ENCODE peak calls at places on chromosome 6, in six cellular contexts. I, D, U, B, K and F are unnamed samples.

GRCh38 chr6:53696351-53696750 is 30.8 kb upstream of the KLHL31 start:
- DNase-seq in I (no peak), D (no peak), U (no peak), B (no peak), K (no peak), F (no peak)

GRCh38 chr6:154432533-154433476 is 76.2 kb upstream of the IPCEF1 start:
- DNase-seq in I (no peak), D (no peak), U (no peak), B (no peak), K (peak), F (no peak)

GRCh38 chr6:116444991-116445566 is 16.1 kb upstream of the CALHM6 start:
- DNase-seq in I (no peak), D (no peak), U (no peak), B (no peak), K (no peak), F (no peak)

GRCh38 chr6:12331951-12332749 is 42.0 kb downstream of the EDN1 start:
- DNase-seq in I (no peak), D (no peak), U (no peak), B (no peak), K (no peak), F (no peak)

GRCh38 chr6:53484409-53485280 is 60.3 kb downstream of the GCLC start:
- DNase-seq in I (peak), D (peak), U (peak), B (no peak), K (peak), F (peak)

GRCh38 chr6:7401103-7401502 is 11.5 kb downstream of the RIOK1 start:
- DNase-seq in I (no peak), D (no peak), U (peak), B (no peak), K (peak), F (no peak)

GRCh38 chr6:45574885-45575284 is 197.2 kb upstream of the SUPT3H start:
- DNase-seq in I (no peak), D (no peak), U (no peak), B (no peak), K (no peak), F (no peak)

GRCh38 chr6:107386340-107386739 is 73.0 kb downstream of the PDSS2 start:
- DNase-seq in I (no peak), D (no peak), U (no peak), B (no peak), K (peak), F (no peak)

GRCh38 chr6:8219352-8219943 is 117.1 kb upstream of the EEF1E1 start:
- DNase-seq in I (no peak), D (peak), U (peak), B (no peak), K (peak), F (peak)

GRCh38 chr6:156336096-156336495 is 441.1 kb upstream of the ARID1B start:
- DNase-seq in I (no peak), D (no peak), U (no peak), B (no peak), K (no peak), F (no peak)

GRCh38 chr6:33856655-33857054 is 52.9 kb upstream of the MLN start:
- DNase-seq in I (no peak), D (peak), U (no peak), B (no peak), K (no peak), F (peak)

GRCh38 chr6:95431637-95432228 is 145.6 kb upstream of the MANEA start:
- DNase-seq in I (no peak), D (peak), U (peak), B (no peak), K (peak), F (no peak)

GRCh38 chr6:38567436-38567835 is 72.3 kb downstream of the BTBD9 start:
- DNase-seq in I (peak), D (no peak), U (peak), B (peak), K (peak), F (no peak)

GRCh38 chr6:63368347-63368746 is 48.6 kb upstream of the LGSN start:
- DNase-seq in I (no peak), D (no peak), U (no peak), B (no peak), K (no peak), F (no peak)

GRCh38 chr6:82521369-82521768 is 157.8 kb downstream of the TPBG start:
- DNase-seq in I (no peak), D (no peak), U (no peak), B (no peak), K (no peak), F (no peak)

GRCh38 chr6:167141667-167142432 is 15.9 kb downstream of the GPR31 start:
- DNase-seq in I (peak), D (no peak), U (peak), B (peak), K (no peak), F (peak)

GRCh38 chr6:43776799-43777776 is 7.1 kb downstream of the VEGFA start:
- DNase-seq in I (no peak), D (no peak), U (no peak), B (no peak), K (no peak), F (no peak)

GRCh38 chr6:91242614-91242949 is 655.7 kb upstream of the MAP3K7 start:
- DNase-seq in I (no peak), D (no peak), U (no peak), B (no peak), K (no peak), F (no peak)

GRCh38 chr6:104789770-104790190 is 69.9 kb downstream of the HACE1 start:
- DNase-seq in I (no peak), D (no peak), U (peak), B (no peak), K (peak), F (peak)
- H3K27ac ChIP-seq in I (no peak), D (no peak), U (no peak), B (no peak), K (peak), F (no peak)

DNA sequence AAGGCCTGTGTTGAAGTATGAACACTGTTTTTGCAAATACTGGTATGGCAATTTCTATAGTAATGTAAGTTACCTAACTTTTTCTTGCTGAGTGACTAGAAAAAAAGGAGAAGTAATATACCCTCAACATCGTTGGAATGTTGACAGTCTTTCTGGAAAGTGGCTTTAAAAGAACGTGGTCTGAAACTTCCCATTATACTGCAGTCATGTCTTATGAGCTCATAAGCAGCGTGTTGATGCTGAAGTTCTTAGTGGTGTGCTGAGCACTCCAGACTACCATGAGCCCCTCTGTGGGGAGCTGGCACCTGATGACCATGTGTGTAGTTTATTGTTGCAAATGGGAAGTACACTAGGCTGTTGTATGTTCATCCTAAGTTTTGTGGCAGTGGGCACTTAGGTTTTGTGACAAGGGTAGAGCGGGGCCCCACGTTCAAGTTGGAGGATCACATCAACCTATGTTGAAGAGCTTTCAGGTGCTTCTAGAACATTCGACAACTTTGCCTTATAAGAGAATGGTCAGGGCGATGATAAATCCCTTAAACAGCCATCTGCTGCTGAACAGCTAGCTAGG is 120.6 kb downstream of the ARMC2 start:
- DNase-seq in I (no peak), D (no peak), U (no peak), B (no peak), K (no peak), F (no peak)
- H3K27ac ChIP-seq in I (peak), D (no peak), U (no peak), B (peak), K (no peak), F (no peak)

GRCh38 chr6:112036088-112036637 is 17.7 kb upstream of the CCN6 start:
- DNase-seq in I (no peak), D (no peak), U (no peak), B (no peak), K (no peak), F (no peak)
- H3K27ac ChIP-seq in I (peak), D (no peak), U (no peak), B (peak), K (no peak), F (no peak)

GRCh38 chr6:15501806-15502450 is 160.9 kb downstream of the DTNBP1 start:
- DNase-seq in I (peak), D (no peak), U (no peak), B (peak), K (peak), F (no peak)
- H3K27ac ChIP-seq in I (peak), D (no peak), U (peak), B (peak), K (no peak), F (no peak)

GRCh38 chr6:54879188-54879985 is 32.8 kb downstream of the FAM83B start:
- DNase-seq in I (no peak), D (no peak), U (peak), B (no peak), K (no peak), F (no peak)
- H3K27ac ChIP-seq in I (no peak), D (no peak), U (no peak), B (no peak), K (no peak), F (no peak)

DNA sequence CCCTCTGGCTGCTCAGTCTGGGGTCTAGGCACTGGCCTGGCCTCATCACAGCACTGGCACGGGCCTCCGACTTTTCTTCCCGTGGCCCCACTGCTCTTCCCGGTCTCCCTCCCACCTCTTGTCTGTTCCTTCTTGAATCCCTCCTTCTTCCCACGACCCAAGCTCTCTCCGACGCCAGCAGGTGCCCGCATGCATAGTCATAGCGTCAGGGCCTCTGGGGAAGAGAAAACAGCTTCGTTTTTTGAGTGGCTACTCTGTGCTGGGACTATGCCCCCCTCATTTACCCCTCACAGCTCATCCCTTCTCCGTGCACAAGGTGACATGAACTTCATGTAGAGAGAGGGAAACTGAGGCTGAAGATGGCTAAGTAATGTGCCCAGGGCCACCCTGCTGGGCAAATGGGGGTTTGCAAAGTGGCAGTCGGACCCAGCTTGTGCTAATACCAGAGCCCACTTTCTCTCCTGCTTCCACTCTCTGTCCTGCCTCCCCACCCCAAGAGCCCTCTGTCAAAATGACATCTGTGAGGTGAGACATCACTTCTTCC is 59.2 kb downstream of the SYNJ2 start:
- DNase-seq in I (no peak), D (no peak), U (no peak), B (peak), K (peak), F (no peak)
- H3K27ac ChIP-seq in I (peak), D (no peak), U (peak), B (peak), K (peak), F (no peak)

GRCh38 chr6:87407531-87407895 is 259 bp upstream of the CFAP206 start:
- DNase-seq in I (peak), D (no peak), U (no peak), B (no peak), K (peak), F (peak)
- H3K27ac ChIP-seq in I (peak), D (peak), U (peak), B (peak), K (peak), F (peak)

GRCh38 chr6:90157441-90157840 is 139.2 kb downstream of the BACH2 start:
- DNase-seq in I (no peak), D (no peak), U (no peak), B (no peak), K (no peak), F (no peak)

GRCh38 chr6:90159452-90159851 is 137.2 kb downstream of the BACH2 start:
- DNase-seq in I (no peak), D (no peak), U (no peak), B (no peak), K (no peak), F (no peak)

GRCh38 chr6:90162648-90163409 is 133.8 kb downstream of the BACH2 start:
- DNase-seq in I (no peak), D (no peak), U (no peak), B (no peak), K (no peak), F (no peak)

GRCh38 chr6:90158945-90159344 is 137.7 kb downstream of the BACH2 start:
- DNase-seq in I (no peak), D (no peak), U (no peak), B (no peak), K (no peak), F (no peak)

DNA sequence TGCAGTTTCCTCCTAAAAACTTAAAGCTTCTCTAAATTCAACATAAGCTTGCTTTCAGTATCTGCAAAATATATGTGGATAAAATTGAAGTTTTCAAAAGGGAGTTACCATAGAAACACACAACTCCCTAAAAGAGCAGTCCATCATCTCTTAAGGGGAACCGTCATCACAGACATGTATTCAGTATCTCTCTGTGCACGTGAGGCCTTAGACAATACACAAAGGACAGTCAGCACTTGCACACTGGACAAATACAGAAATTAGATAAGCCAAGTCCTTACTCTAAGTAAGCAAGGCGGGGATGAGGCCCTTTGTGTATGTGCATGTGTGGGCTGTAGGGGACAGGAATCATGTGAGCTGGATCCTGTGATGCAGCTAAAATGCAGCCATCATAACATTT is 136.6 kb downstream of the BACH2 start:
- DNase-seq in I (no peak), D (no peak), U (no peak), B (no peak), K (no peak), F (no peak)
- H3K27ac ChIP-seq in I (no peak), D (no peak), U (no peak), B (no peak), K (no peak), F (no peak)

DNA sequence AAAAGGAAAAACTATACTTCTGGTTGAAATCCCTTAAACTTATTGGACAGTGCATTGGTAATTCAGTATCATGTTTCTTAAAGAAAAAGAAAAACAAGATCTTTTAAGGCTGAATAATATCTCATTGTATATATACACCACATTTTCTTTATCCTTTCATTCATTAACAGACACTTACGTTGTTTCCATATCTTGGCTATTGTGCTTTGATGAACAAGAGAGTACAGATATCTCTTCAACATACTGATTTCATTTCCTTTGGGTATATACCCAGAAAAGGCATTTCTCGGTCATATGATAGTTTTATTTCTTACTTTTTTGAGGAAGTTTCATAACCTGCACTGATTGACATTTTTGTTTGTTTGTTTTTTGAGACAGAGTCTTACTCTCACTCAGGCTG is 281.5 kb downstream of the SLC35F1 start:
- DNase-seq in I (no peak), D (no peak), U (no peak), B (no peak), K (no peak), F (no peak)
- H3K27ac ChIP-seq in I (no peak), D (no peak), U (no peak), B (no peak), K (no peak), F (no peak)

DNA sequence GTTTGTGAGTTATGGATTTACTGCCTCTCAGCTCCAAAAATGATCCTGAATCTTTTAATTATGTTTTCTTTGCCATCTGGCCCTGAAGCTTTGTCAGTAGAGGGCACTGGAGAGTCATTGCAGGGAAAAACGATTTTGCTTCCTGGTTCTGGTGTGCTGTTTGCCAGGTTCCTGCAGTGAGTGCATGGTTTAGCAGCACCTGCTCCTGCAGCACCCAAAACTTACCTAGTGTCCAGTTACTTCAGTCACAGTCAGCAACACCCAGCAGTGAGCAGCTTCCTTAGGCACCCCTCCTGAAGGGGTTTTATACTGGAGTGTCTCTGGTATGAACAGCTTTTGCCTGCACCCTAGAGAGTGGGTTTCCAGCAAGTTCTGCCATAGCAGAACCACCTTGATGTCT is 6.0 kb upstream of the TRIM26 start:
- DNase-seq in I (no peak), D (peak), U (peak), B (no peak), K (peak), F (peak)
- H3K27ac ChIP-seq in I (no peak), D (no peak), U (no peak), B (no peak), K (no peak), F (no peak)